ENCODE peak calls at places on chromosomes 4 and X, in six cellular contexts. C is left lung; R is epithelial cell of esophagus; M is heart right ventricle; P is CD4-positive, CD25-positive, alpha-beta regulatory T cell; Q is kidney epithelial cell. L is an unnamed sample.

GRCh38 chr4:10347815-10348214 is 109.4 kb downstream of the ZNF518B start:
- DNase-seq in P (no peak), C (no peak), R (no peak), Q (no peak), M (no peak), L (no peak)

GRCh38 chrX:45344597-45344996 is 143.9 kb upstream of the DIPK2B start:
- DNase-seq in C (no peak), P (no peak), Q (no peak), R (no peak), M (no peak), L (no peak)

GRCh38 chr4:59091376-59092142 is 1981.4 kb upstream of the IGFBP7 start:
- DNase-seq in R (no peak), C (no peak), P (no peak), Q (no peak), M (no peak), L (no peak)

GRCh38 chrX:22365460-22365859 is 92.7 kb downstream of the CBLL2 start:
- DNase-seq in M (no peak), P (no peak), C (no peak), R (peak), Q (peak), L (no peak)

GRCh38 chr4:48481581-48481980 is 1.6 kb upstream of the SLC10A4 start:
- DNase-seq in P (no peak), Q (no peak), R (no peak), C (no peak), M (no peak), L (no peak)

GRCh38 chr4:2255501-2256155 is 6.3 kb downstream of the MXD4 start:
- DNase-seq in P (no peak), M (peak), R (no peak), C (peak), Q (no peak), L (peak)

GRCh38 chr4:24576276-24576675 is 8.1 kb downstream of the DHX15 start:
- DNase-seq in R (no peak), M (no peak), C (no peak), P (no peak), Q (no peak), L (no peak)

GRCh38 chr4:98663226-98664006 is 5.0 kb upstream of the TSPAN5 start:
- DNase-seq in M (no peak), C (no peak), P (peak), R (no peak), Q (no peak), L (peak)

GRCh38 chr4:137663376-137664054 is 131.2 kb upstream of the PCDH18 start:
- DNase-seq in Q (no peak), M (no peak), P (no peak), R (no peak), C (no peak), L (no peak)

GRCh38 chr4:177385576-177386320 is 56.5 kb downstream of the AGA start:
- DNase-seq in R (no peak), C (no peak), Q (no peak), P (no peak), M (no peak), L (no peak)

GRCh38 chr4:154088741-154089140 is 299.9 kb upstream of the SFRP2 start:
- DNase-seq in M (no peak), R (no peak), Q (no peak), C (no peak), P (no peak), L (no peak)

GRCh38 chr4:133095591-133095990 is 53.5 kb upstream of the PCDH10 start:
- DNase-seq in R (peak), P (no peak), C (no peak), Q (no peak), M (no peak), L (no peak)

GRCh38 chr4:82380344-82380743 is 6.6 kb upstream of the HNRNPD start:
- DNase-seq in P (no peak), Q (peak), R (peak), C (no peak), M (peak), L (no peak)

GRCh38 chr4:99490286-99490685 is 20.5 kb upstream of the C4orf17 start:
- DNase-seq in R (no peak), C (no peak), P (no peak), M (no peak), Q (no peak), L (no peak)

DNA sequence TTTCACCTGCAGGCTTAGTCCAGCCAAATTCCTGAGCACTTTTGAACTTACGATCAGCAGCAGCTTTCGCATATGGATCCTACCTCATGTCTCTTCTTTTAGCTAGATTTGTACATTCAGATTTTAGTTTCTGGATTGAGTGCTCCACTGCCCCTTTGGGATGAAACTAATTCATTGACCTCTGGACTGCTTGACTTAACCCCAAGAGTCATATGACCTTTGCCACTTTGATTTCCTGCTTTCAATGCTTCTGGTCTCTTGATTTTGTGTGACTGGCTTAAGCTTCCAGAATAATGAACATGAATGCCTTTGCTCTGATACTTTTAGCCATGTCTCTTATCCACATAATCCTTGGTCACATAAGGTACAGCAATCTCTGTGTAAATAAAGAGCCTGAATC is 876.3 kb upstream of the SLIT2 start:
- DNase-seq in R (no peak), P (no peak), C (no peak), Q (no peak), M (no peak), L (no peak)
- H3K4me3 ChIP-seq in R (no peak), P (no peak), C (no peak), Q (no peak), M (no peak), L (no peak)

GRCh38 chr4:152009046-152009445 is 248.2 kb upstream of the GATB start:
- DNase-seq in M (no peak), R (no peak), P (no peak), Q (no peak), C (no peak), L (no peak)
- H3K4me3 ChIP-seq in M (no peak), R (no peak), P (no peak), Q (no peak), C (no peak), L (no peak)

GRCh38 chr4:65670331-65671031 is at the start of gene EPHA5:
- DNase-seq in M (peak), Q (peak), P (no peak), R (peak), C (peak), L (peak)

GRCh38 chr4:65669008-65669971 is 999 bp downstream of the EPHA5 start:
- DNase-seq in R (no peak), Q (no peak), C (no peak), M (peak), P (no peak), L (peak)

GRCh38 chr4:65669981-65670330 is 333 bp downstream of the EPHA5 start:
- DNase-seq in P (no peak), C (no peak), M (no peak), R (no peak), Q (no peak), L (no peak)

GRCh38 chr4:65665951-65666523 is 4.3 kb downstream of the EPHA5 start:
- DNase-seq in Q (no peak), M (no peak), R (peak), C (no peak), P (no peak), L (no peak)

DNA sequence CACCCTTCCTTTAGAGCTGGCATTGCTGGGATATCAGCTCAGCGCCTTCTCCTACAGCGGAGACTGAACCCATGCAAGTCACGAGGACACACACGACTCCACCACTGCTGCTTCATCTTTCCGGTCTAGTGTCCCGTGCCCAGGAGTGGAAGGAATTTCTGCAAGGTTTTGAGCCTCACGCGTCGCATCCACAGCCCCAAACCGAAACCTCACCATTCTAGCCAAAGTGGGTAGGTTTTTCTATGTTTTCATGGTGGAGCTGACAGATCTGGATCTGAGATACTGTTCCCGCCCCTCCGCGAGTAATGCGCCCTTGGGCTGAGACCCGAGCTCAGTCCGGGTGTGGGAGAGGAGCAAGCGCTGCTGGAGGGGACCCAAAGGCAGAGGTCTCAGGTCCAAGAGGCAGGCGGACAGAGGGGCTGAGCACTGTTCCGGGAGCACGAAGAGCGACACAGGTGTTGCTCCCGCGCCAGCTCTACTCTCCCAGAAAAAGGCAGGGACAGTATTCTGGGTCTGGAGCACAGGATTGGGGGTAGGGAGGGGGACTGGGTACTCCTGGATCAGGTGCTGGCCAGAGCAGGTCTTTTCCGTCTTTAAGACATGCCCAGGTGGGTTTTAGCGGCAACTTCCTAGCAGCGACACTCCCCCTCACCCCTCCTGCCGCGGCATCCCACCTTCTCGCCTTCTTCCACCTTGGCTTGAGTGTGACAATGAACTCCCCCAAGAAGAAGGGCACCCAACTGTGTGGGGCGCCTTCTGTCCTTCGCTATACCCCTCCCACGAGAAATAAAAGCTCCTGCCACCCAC is 1.9 kb downstream of the EPHA5 start:
- DNase-seq in M (no peak), R (peak), P (no peak), Q (no peak), C (no peak), L (peak)
- H3K4me3 ChIP-seq in M (peak), R (peak), P (no peak), Q (peak), C (no peak), L (no peak)

GRCh38 chr4:8507624-8508023 is 67.0 kb downstream of the TRMT44 start:
- DNase-seq in P (no peak), C (no peak), M (no peak), Q (no peak), R (no peak), L (no peak)
- H3K4me3 ChIP-seq in P (no peak), C (no peak), M (no peak), Q (no peak), R (no peak), L (no peak)

GRCh38 chr4:45064741-45065140 is 338.4 kb upstream of the GNPDA2 start:
- DNase-seq in P (no peak), R (no peak), C (no peak), M (no peak), Q (no peak), L (no peak)
- H3K4me3 ChIP-seq in P (no peak), R (no peak), C (no peak), M (no peak), Q (no peak), L (no peak)

GRCh38 chr4:4308800-4309441 is 18.9 kb downstream of the ZBTB49 start:
- DNase-seq in C (no peak), Q (no peak), P (no peak), M (no peak), R (peak), L (no peak)
- H3K4me3 ChIP-seq in C (no peak), Q (no peak), P (no peak), M (no peak), R (no peak), L (no peak)

DNA sequence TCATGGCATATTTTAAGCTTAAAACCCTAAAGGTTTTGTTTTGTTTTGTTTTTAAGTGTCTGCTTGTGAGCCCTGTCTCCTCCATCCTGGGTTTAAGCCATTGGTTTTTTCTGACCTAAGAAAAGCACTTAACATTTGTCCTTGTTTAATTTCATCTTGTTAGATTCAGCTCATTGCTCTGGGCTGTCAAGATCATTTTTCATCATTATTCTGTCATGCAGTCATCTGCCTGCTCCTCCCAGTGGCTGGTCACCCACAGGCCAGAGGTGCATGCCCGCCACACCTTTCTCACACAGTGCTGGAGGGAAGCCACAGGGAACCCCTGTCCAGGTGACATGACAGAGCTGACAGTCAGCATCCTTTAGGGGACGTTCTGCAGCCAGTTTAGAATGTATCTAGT is 11.7 kb upstream of the REELD1 start:
- DNase-seq in R (no peak), C (no peak), M (no peak), P (no peak), Q (no peak), L (no peak)
- H3K4me3 ChIP-seq in R (no peak), C (no peak), M (no peak), P (no peak), Q (no peak), L (no peak)